ENCODE peak calls at places on chromosomes 6 and 20, in six cellular contexts. One of them, this sample, is unnamed.

GRCh38 chr6:115668781-115669180 is 391.9 kb downstream of the FRK start:
- DNase-seq in AG09319: no peak
- DNase-seq in T-cell: no peak
- DNase-seq in left ventricle myocardium inferior: no peak
- DNase-seq in stimulated activated CD4-positive, alpha-beta T cell treated with anti-CD3 and anti-CD28 coated beads, Interleukin-1b, Interleukin-23, amount 100 ng/mL, for 48 hours: no peak
- DNase-seq in A172: no peak
- DNase-seq in this sample: no peak

GRCh38 chr6:144066745-144067484 is 28.5 kb downstream of the SF3B5 start:
- DNase-seq in AG09319: no peak
- DNase-seq in T-cell: no peak
- DNase-seq in left ventricle myocardium inferior: no peak
- DNase-seq in stimulated activated CD4-positive, alpha-beta T cell treated with anti-CD3 and anti-CD28 coated beads, Interleukin-1b, Interleukin-23, amount 100 ng/mL, for 48 hours: peak; percentile 58
- DNase-seq in A172: no peak
- DNase-seq in this sample: peak; percentile 13

GRCh38 chr20:52103469-52103910 is 88.1 kb downstream of the ZFP64 start:
- DNase-seq in AG09319: no peak
- DNase-seq in T-cell: no peak
- DNase-seq in left ventricle myocardium inferior: no peak
- DNase-seq in stimulated activated CD4-positive, alpha-beta T cell treated with anti-CD3 and anti-CD28 coated beads, Interleukin-1b, Interleukin-23, amount 100 ng/mL, for 48 hours: no peak
- DNase-seq in A172: no peak
- DNase-seq in this sample: no peak

GRCh38 chr6:43582911-43583310 is 6.9 kb downstream of the POLH start:
- DNase-seq in AG09319: no peak
- DNase-seq in T-cell: no peak
- DNase-seq in left ventricle myocardium inferior: no peak
- DNase-seq in stimulated activated CD4-positive, alpha-beta T cell treated with anti-CD3 and anti-CD28 coated beads, Interleukin-1b, Interleukin-23, amount 100 ng/mL, for 48 hours: no peak
- DNase-seq in A172: no peak
- DNase-seq in this sample: no peak

GRCh38 chr6:94636780-94637385 is 940.5 kb upstream of the MANEA start:
- DNase-seq in AG09319: no peak
- DNase-seq in T-cell: no peak
- DNase-seq in left ventricle myocardium inferior: no peak
- DNase-seq in stimulated activated CD4-positive, alpha-beta T cell treated with anti-CD3 and anti-CD28 coated beads, Interleukin-1b, Interleukin-23, amount 100 ng/mL, for 48 hours: no peak
- DNase-seq in A172: peak; percentile 14
- DNase-seq in this sample: no peak

GRCh38 chr6:140794544-140794943 is 1338.2 kb upstream of the GJE1 start:
- DNase-seq in AG09319: no peak
- DNase-seq in T-cell: no peak
- DNase-seq in left ventricle myocardium inferior: no peak
- DNase-seq in stimulated activated CD4-positive, alpha-beta T cell treated with anti-CD3 and anti-CD28 coated beads, Interleukin-1b, Interleukin-23, amount 100 ng/mL, for 48 hours: no peak
- DNase-seq in A172: no peak
- DNase-seq in this sample: no peak

GRCh38 chr6:161130606-161131005 is 139.0 kb downstream of the MAP3K4 start:
- DNase-seq in AG09319: no peak
- DNase-seq in T-cell: no peak
- DNase-seq in left ventricle myocardium inferior: no peak
- DNase-seq in stimulated activated CD4-positive, alpha-beta T cell treated with anti-CD3 and anti-CD28 coated beads, Interleukin-1b, Interleukin-23, amount 100 ng/mL, for 48 hours: no peak
- DNase-seq in A172: no peak
- DNase-seq in this sample: no peak

GRCh38 chr6:106146852-106147351 is 60.8 kb downstream of the PRDM1 start:
- DNase-seq in AG09319: no peak
- DNase-seq in T-cell: no peak
- DNase-seq in left ventricle myocardium inferior: no peak
- DNase-seq in stimulated activated CD4-positive, alpha-beta T cell treated with anti-CD3 and anti-CD28 coated beads, Interleukin-1b, Interleukin-23, amount 100 ng/mL, for 48 hours: no peak
- DNase-seq in A172: no peak
- DNase-seq in this sample: no peak

GRCh38 chr6:30829639-30830250 is 54.6 kb upstream of the DDR1 start:
- DNase-seq in AG09319: no peak
- DNase-seq in T-cell: no peak
- DNase-seq in left ventricle myocardium inferior: no peak
- DNase-seq in stimulated activated CD4-positive, alpha-beta T cell treated with anti-CD3 and anti-CD28 coated beads, Interleukin-1b, Interleukin-23, amount 100 ng/mL, for 48 hours: no peak
- DNase-seq in A172: no peak
- DNase-seq in this sample: no peak

This sample was measured in naive B cell.